ENCODE peak calls at places on chromosomes 7 and 10, in four cellular contexts. I, X, D and G are unnamed samples.

GRCh38 chr7:12635830-12636229 is 51.6 kb upstream of the ARL4A start:
- DNase-seq in I (no peak), X (peak), D (no peak), G (no peak)

GRCh38 chr7:137032436-137032835 is 164.0 kb downstream of the CHRM2 start:
- DNase-seq in I (no peak), X (no peak), D (no peak), G (no peak)

GRCh38 chr10:70773965-70774809 is 11.0 kb downstream of the TBATA start:
- DNase-seq in I (no peak), X (no peak), D (no peak), G (no peak)

GRCh38 chr7:30041526-30042269 is 13.5 kb downstream of the PLEKHA8 start:
- DNase-seq in I (no peak), X (no peak), D (no peak), G (no peak)

GRCh38 chr7:29442146-29442545 is 121.5 kb upstream of the PRR15 start:
- DNase-seq in I (no peak), X (no peak), D (no peak), G (peak)

GRCh38 chr7:117873056-117873932 is at the start of gene CTTNBP2:
- DNase-seq in I (no peak), X (no peak), D (no peak), G (peak)

GRCh38 chr10:2680802-2681201 is 386.5 kb upstream of the PFKP start:
- DNase-seq in I (no peak), X (no peak), D (no peak), G (no peak)

GRCh38 chr10:129908406-129908805 is 55.7 kb downstream of the EBF3 start:
- DNase-seq in I (no peak), X (no peak), D (no peak), G (no peak)

GRCh38 chr10:113202011-113202410 is 252.0 kb downstream of the TCF7L2 start:
- DNase-seq in I (no peak), X (no peak), D (no peak), G (no peak)

GRCh38 chr10:66822801-66823200 is 103.0 kb upstream of the LRRTM3 start:
- DNase-seq in I (no peak), X (no peak), D (no peak), G (peak)

GRCh38 chr7:135742371-135742770 is 6.2 kb downstream of the FAM180A start:
- DNase-seq in I (no peak), X (no peak), D (no peak), G (no peak)

GRCh38 chr10:132627736-132628512 is 90.3 kb downstream of the INPP5A start:
- DNase-seq in I (no peak), X (no peak), D (no peak), G (no peak)

GRCh38 chr10:68989317-68989990 is 851 bp downstream of the KIFBP start:
- DNase-seq in I (no peak), X (no peak), D (no peak), G (no peak)

GRCh38 chr7:80460857-80461256 is 51.0 kb downstream of the GNAT3 start:
- DNase-seq in I (no peak), X (no peak), D (no peak), G (no peak)

GRCh38 chr7:101238226-101239182 is 902 bp upstream of the CLDN15 start:
- DNase-seq in I (no peak), X (no peak), D (no peak), G (no peak)

GRCh38 chr7:67950321-67951083 is 953.9 kb downstream of the TYW1 start:
- DNase-seq in I (no peak), X (no peak), D (no peak), G (no peak)

GRCh38 chr10:126634915-126635314 is 35.6 kb downstream of the C10orf90 start:
- DNase-seq in I (no peak), X (no peak), D (no peak), G (no peak)

GRCh38 chr10:1034758-1035157 is 9.1 kb upstream of the IDI2 start:
- DNase-seq in I (no peak), X (no peak), D (no peak), G (no peak)

GRCh38 chr7:42736931-42737330 is 174.9 kb downstream of the C7orf25 start:
- DNase-seq in I (no peak), X (no peak), D (no peak), G (no peak)

GRCh38 chr7:137343483-137343841 is at the start of gene PTN:
- DNase-seq in I (no peak), X (no peak), D (peak), G (peak)

GRCh38 chr7:43588477-43589132 is 5.7 kb downstream of the STK17A start:
- DNase-seq in I (no peak), X (no peak), D (no peak), G (no peak)

GRCh38 chr7:885261-885892 is 9.0 kb downstream of the GET4 start:
- DNase-seq in I (no peak), X (no peak), D (no peak), G (no peak)

GRCh38 chr7:151311294-151311864 is 30.2 kb upstream of the NUB1 start:
- DNase-seq in I (peak), X (no peak), D (no peak), G (peak)

DNA sequence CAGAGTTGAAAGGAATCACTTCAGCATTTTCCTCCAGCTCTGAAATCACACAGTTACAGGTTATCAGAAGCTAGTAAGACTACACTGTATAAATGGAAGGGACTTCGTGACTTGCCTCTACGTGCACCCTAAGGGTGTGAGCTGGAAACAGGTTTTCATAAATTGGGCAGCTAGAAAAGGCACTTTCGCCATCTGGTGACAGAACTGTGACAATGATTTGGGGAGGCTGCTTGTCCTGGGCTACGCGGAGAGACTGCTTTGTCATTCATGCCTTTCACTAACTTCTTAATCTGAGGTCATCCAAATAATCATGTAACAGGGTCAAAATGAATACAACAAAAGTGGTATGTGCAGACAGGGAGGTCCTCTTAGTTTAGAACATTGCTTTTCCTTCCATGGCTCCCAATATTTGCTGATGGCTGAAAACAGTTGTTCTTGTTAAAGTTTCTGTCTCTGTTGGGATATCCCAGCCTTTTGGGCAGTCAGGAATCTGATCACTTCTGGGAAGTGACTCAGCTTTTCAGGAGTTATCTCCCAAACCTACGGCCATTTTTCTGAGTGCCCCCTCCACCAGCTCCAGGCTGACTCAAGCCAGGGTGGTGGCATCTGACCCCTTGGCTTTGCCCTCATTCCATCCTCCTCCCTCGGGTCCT is 17.8 kb downstream of the VWC2 start:
- DNase-seq in I (peak), X (no peak), D (peak), G (peak)
- TF ChIP-seq SUZ12 in I (no peak), X (no peak), D (no peak), G (no peak)

DNA sequence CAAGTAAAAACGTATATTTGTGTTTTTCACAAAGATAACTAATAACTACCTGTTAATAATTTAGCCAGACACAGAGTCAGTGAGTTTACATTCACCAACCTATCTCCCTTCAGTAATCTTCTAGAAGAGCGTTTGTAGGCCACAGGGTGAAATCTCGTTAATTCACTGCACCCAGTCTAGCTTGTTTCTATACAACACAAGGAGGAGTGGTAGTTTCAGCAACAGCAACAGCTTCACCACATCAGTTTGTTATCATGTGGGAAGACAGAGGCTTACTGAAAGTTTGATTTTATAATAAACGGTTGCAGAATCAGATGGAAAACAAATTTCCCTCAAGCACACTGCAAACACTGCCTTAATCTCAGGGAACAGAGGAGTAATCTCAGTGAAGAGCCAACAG is 2.6 kb downstream of the COBL start:
- DNase-seq in I (no peak), X (no peak), D (no peak), G (no peak)
- TF ChIP-seq ZNF274 in I (no peak), X (no peak), D (no peak), G (no peak)

DNA sequence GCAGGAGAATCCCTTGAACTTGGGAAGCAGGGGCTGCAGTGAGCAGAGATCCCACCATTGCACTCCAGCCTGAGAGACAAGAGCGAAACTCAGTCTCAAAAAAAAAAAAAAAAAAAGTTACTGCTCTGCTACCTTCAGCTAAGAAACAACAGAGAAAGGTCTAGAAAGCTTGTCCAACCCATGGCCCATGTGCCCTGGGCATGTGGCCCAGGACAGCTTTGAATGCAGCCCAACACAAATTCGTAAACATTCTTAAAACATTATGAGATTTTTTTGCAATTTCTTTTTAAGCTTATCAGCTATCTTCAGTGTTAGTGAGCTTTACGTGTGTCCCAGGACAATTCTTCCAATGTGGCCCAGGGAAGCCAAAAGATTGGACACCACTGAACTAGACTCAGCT is 22.9 kb downstream of the PLXDC2 start:
- DNase-seq in I (no peak), X (no peak), D (no peak), G (no peak)
- TF ChIP-seq SUZ12 in I (no peak), X (no peak), D (no peak), G (no peak)

DNA sequence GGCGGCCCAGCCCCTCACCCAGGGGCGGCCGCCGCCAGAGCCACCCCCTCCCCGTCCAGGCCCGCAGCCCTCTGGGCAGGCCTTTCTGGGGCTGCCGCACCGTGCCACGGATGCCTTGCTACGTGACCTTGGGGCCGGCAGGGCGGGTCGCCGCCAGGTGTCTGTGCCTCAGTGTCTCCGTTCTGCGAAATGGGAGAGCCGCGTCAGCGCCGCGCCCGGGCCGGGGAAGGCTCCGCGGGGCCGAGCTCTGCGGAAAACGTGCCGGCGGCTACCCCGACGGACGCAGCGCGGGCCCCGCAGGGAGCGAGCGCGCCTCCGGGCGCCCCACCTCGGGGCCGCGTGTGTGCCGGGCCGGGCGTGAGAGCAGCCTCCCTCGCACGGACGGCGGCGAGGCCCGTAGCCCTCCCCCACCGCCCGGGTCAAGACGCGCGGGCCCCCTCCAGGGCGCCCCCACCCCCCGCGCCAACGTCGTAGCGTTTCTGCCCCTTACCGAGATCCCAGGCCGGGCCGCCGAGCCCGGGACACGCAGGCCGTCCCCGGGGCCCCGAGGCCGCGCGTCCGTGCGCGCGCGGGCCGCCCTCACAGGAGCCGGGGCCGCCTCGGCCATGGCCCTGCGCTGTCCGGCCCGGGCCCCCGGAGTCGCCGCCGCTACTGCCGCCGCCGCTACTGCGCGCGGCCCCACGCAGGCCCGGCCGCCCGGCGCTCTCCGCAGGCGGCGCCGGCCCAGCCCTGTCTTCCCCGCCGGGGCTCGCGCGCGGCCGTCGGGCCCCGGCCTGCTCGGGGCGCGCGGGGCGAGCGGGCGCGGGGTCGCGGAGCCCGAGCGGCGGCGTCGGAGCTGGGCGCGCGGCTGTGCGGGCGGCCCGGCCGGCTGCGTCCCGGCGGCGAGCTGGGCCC is 1.1 kb downstream of the ZNF777 start:
- DNase-seq in I (no peak), X (no peak), D (no peak), G (no peak)
- TF ChIP-seq ZNF274 in I (no peak), X (no peak), D (no peak), G (no peak)

DNA sequence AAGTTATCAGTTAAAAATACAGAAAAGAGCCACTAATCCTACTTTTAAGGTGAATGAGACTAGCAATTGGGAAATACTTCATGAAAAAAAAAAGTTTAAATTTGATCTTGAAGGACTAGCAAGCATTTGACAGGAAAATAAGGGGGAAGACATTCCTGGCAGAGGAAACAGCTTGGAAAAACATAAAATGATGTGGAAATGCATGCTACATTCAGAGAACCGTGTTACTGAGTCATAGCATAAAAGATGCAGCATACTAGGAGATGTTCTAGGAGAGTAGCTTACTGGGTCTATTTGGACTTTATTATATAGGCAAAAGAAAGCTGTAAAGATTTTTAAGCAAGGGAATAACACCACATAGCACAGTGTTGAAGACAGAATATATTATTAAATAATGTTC is 108.6 kb upstream of the COL1A2 start:
- DNase-seq in I (no peak), X (no peak), D (no peak), G (no peak)
- TF ChIP-seq SUZ12 in I (no peak), X (no peak), D (no peak), G (no peak)

DNA sequence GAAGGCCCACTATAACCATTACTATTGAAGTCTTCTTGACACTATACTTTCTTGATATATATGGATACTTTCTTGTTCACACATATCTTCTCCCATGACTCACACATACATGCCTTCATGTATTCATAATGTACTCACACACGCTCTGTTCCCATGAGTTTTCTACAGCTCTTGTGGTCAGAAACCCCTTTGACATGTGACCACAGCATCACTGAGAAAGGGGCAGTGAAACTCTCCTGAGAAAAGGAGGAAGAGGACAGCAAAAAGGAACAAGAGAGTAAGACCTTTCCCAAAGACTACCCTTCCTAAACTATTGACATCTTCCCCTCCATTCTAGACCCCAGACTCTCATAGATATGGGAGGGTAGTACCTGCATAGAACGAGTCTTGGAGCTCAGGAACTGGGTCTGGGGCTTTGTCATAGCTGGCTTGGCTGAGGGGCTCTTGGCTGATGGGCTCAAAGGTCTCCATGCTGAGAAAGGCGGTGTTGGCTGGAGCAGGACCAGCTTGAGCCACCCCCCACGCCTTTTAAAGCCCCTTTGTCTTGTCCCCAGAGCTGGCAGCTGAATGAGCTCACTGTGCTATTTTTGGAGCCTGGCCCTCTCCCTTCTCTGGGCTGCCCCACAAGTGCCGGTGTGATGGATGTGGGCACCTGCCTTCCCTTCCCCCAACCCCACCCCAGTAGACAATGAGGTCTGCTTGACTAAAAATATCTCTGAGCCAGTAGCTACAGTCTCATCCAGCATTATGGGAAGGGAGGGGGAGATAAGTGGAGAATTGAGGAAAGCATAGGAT is 5.1 kb downstream of the SYNPO2L start:
- DNase-seq in I (no peak), X (peak), D (no peak), G (no peak)
- TF ChIP-seq ZNF274 in I (no peak), X (no peak), D (no peak), G (no peak)

DNA sequence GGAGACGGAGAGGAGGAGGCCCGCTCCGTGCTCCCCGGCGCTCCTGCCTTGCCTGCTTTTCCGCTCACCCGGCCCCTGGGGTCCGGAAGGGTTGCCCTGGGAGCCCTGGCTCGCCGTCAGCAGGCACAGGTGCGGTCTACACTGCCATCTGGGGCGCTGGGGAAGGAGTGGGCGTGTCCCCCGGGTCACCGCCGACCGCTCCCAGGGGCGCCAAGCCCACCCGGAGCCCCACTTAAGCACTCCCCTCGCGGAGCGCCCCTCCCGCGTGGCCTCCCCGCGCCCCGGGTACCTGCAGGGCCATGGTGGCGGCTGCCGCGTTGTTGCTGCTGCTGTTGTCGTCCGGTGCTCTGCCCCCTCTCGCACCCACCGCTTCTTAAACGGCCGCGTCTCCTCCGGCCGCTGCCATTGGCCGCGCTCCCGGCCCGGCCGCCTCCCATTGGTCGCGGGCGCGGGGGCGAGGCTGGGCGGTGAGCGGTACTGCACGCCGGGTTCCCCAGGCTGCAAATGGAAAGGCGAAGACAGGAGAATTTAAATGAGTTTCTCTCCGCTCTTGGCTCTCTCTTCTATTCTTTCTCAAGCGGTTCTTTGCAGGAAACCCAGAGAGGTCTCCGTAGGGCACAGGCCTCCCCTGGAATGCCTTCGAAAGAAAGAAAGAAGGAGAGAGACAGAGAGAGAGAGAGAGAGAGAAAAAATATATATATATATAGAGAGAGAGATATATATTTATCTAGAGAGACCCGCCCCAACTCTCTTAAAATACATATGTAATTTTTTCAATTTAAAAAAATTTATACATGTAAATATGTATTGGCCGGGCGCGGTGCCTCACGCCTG is at the start of gene ACBD7:
- DNase-seq in I (peak), X (no peak), D (peak), G (peak)
- TF ChIP-seq SUZ12 in I (no peak), X (no peak), D (no peak), G (no peak)

GRCh38 chr10:85012305-85012704 is 683.9 kb downstream of the CCSER2 start:
- DNase-seq in I (no peak), X (no peak), D (no peak), G (no peak)

GRCh38 chr10:85003083-85003482 is 674.7 kb downstream of the CCSER2 start:
- DNase-seq in I (no peak), X (no peak), D (no peak), G (no peak)

DNA sequence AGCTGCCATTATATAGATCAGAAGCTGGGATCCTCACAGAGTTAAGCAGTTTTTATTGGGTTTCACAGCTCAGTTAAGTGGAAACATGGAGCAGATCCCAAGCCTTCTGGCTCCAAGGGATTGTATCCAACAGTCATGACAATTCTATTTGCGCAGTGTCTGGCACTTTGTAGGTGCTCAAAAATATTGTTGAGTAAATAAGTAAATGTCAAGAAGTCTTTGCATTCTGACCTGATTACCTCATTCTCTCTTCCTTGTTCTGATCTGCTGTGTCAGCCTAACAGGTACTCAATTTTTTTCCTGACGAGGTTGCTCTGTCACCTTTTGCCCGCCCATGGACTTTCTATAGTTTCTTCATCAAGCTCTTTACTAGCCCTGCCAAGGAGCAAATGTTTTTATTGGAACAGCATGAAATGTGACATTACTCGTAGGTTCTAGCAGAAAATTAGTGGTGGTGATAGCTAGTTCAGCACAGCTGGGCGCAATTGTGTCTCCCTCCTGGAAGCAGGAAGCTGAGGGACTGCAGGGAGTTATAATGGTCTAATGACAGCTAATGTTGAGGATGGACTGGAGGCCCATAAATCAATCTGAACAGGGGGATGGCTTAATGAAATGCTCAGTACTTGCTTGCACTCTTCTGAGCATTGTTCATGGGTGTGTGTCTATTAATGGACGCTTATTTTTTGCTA is 680.2 kb downstream of the CCSER2 start:
- DNase-seq in I (no peak), X (no peak), D (no peak), G (no peak)
- TF ChIP-seq ZNF274 in I (no peak), X (no peak), D (no peak), G (no peak)